ENCODE peak calls at places on chromosomes 5 and 9, in four cellular contexts. One of them, this sample, is unnamed.

GRCh38 chr9:30075451-30076199 is 2308.8 kb upstream of the ACO1 start:
- DNase-seq in AG10803: no peak
- DNase-seq in coronary artery: no peak
- DNase-seq in HL-60: no peak
- DNase-seq in this sample: no peak

GRCh38 chr9:137505421-137506140 is 44.6 kb downstream of the PNPLA7 start:
- DNase-seq in AG10803: no peak
- DNase-seq in coronary artery: no peak
- DNase-seq in HL-60: no peak
- DNase-seq in this sample: no peak

GRCh38 chr9:136644593-136645342 is 17.9 kb upstream of the EGFL7 start:
- DNase-seq in AG10803: no peak
- DNase-seq in coronary artery: no peak
- DNase-seq in HL-60: peak; percentile 80
- DNase-seq in this sample: no peak

GRCh38 chr5:57028166-57028565 is 76.2 kb upstream of the MIER3 start:
- DNase-seq in AG10803: no peak
- DNase-seq in coronary artery: no peak
- DNase-seq in HL-60: no peak
- DNase-seq in this sample: no peak

GRCh38 chr5:105740242-105740641 is 1930.5 kb downstream of the EFNA5 start:
- DNase-seq in AG10803: no peak
- DNase-seq in coronary artery: no peak
- DNase-seq in HL-60: no peak
- DNase-seq in this sample: no peak

GRCh38 chr9:37324261-37324683 is 98.2 kb upstream of the GRHPR start:
- DNase-seq in AG10803: no peak
- DNase-seq in coronary artery: no peak
- DNase-seq in HL-60: no peak
- DNase-seq in this sample: no peak

GRCh38 chr9:37976714-37977477 is 73.0 kb upstream of the SLC25A51 start:
- DNase-seq in AG10803: peak; percentile 81
- DNase-seq in coronary artery: no peak
- DNase-seq in HL-60: no peak
- DNase-seq in this sample: peak; percentile 93

GRCh38 chr5:34626036-34626435 is 30.1 kb upstream of the RAI14 start:
- DNase-seq in AG10803: peak; percentile 57
- DNase-seq in coronary artery: no peak
- DNase-seq in HL-60: no peak
- DNase-seq in this sample: peak; percentile 45

GRCh38 chr9:115524467-115525059 is 406.6 kb upstream of the TNC start:
- DNase-seq in AG10803: peak; percentile 74
- DNase-seq in coronary artery: no peak
- DNase-seq in HL-60: peak; percentile 2
- DNase-seq in this sample: peak; percentile 87

GRCh38 chr5:108788142-108788541 is 40.4 kb downstream of the FER start:
- DNase-seq in AG10803: peak; percentile 37
- DNase-seq in coronary artery: peak; percentile 83
- DNase-seq in HL-60: no peak
- DNase-seq in this sample: no peak

GRCh38 chr9:76873056-76873792 is 32.7 kb downstream of the PRUNE2 start:
- DNase-seq in AG10803: peak; percentile 56
- DNase-seq in coronary artery: no peak
- DNase-seq in HL-60: no peak
- DNase-seq in this sample: peak; percentile 56

GRCh38 chr5:61659221-61659696 is 327.2 kb downstream of the ZSWIM6 start:
- DNase-seq in AG10803: no peak
- DNase-seq in coronary artery: no peak
- DNase-seq in HL-60: no peak
- DNase-seq in this sample: no peak

GRCh38 chr5:171168177-171168576 is 140.9 kb upstream of the TLX3 start:
- DNase-seq in AG10803: peak; percentile 8
- DNase-seq in coronary artery: no peak
- DNase-seq in HL-60: peak; percentile 1
- DNase-seq in this sample: no peak

GRCh38 chr5:138663009-138663408 is 87.8 kb upstream of the HSPA9 start:
- DNase-seq in AG10803: no peak
- DNase-seq in coronary artery: no peak
- DNase-seq in HL-60: peak; percentile 37
- DNase-seq in this sample: no peak

GRCh38 chr9:33223696-33224095 is 16.3 kb upstream of the SPINK4 start:
- DNase-seq in AG10803: peak; percentile 39
- DNase-seq in coronary artery: no peak
- DNase-seq in HL-60: no peak
- DNase-seq in this sample: peak; percentile 54

GRCh38 chr5:81971086-81971693 is 633 bp upstream of the ATG10 start:
- DNase-seq in AG10803: no peak
- DNase-seq in coronary artery: no peak
- DNase-seq in HL-60: no peak
- DNase-seq in this sample: no peak

GRCh38 chr9:134215709-134216448 is 51.5 kb upstream of the RNU6ATAC start:
- DNase-seq in AG10803: peak; percentile 43
- DNase-seq in coronary artery: no peak
- DNase-seq in HL-60: peak; percentile 35
- DNase-seq in this sample: no peak

GRCh38 chr5:157574456-157575095 is 999 bp downstream of the ADAM19 start:
- DNase-seq in AG10803: no peak
- DNase-seq in coronary artery: no peak
- DNase-seq in HL-60: no peak
- DNase-seq in this sample: no peak

GRCh38 chr5:173984218-173984617 is 4.8 kb upstream of the C5orf47 start:
- DNase-seq in AG10803: no peak
- DNase-seq in coronary artery: no peak
- DNase-seq in HL-60: peak; percentile 11
- DNase-seq in this sample: peak; percentile 19

GRCh38 chr5:50445281-50445949 is 4.3 kb upstream of the EMB start:
- DNase-seq in AG10803: no peak
- DNase-seq in coronary artery: no peak
- DNase-seq in HL-60: peak; percentile 70
- DNase-seq in this sample: no peak

GRCh38 chr5:16713386-16713928 is 96.7 kb upstream of the RETREG1 start:
- DNase-seq in AG10803: peak; percentile 68
- DNase-seq in coronary artery: no peak
- DNase-seq in HL-60: no peak
- DNase-seq in this sample: peak; percentile 67

GRCh38 chr5:156647034-156647451 is 203.1 kb upstream of the PPP1R2B start:
- DNase-seq in AG10803: peak; percentile 17
- DNase-seq in coronary artery: no peak
- DNase-seq in HL-60: no peak
- DNase-seq in this sample: no peak

GRCh38 chr9:127776195-127776918 is 2.1 kb downstream of the SH2D3C start:
- DNase-seq in AG10803: no peak
- DNase-seq in coronary artery: no peak
- DNase-seq in HL-60: peak; percentile 93
- DNase-seq in this sample: no peak

GRCh38 chr9:79880626-79881025 is 308.9 kb downstream of the TLE4 start:
- DNase-seq in AG10803: no peak
- DNase-seq in coronary artery: no peak
- DNase-seq in HL-60: no peak
- DNase-seq in this sample: no peak

GRCh38 chr5:189486-189885 is 1.8 kb upstream of the LRRC14B start:
- DNase-seq in AG10803: no peak
- DNase-seq in coronary artery: no peak
- DNase-seq in HL-60: no peak
- DNase-seq in this sample: no peak

GRCh38 chr9:27679338-27679737 is 106.1 kb upstream of the C9orf72 start:
- DNase-seq in AG10803: no peak
- DNase-seq in coronary artery: no peak
- DNase-seq in HL-60: no peak
- DNase-seq in this sample: no peak

GRCh38 chr5:111512026-111512405 is 319 bp downstream of the STARD4 start:
- DNase-seq in AG10803: no peak
- DNase-seq in coronary artery: no peak
- DNase-seq in HL-60: peak; percentile 1
- DNase-seq in this sample: peak; percentile 28
- H3K4me3 ChIP-seq in AG10803: peak overlapping the region; percentile 88
- H3K4me3 ChIP-seq in coronary artery: peak overlapping the region; percentile 78
- H3K4me3 ChIP-seq in HL-60: peak overlapping the region; percentile 70
- H3K4me3 ChIP-seq in this sample: peak overlapping the region; percentile 95

GRCh38 chr9:2638871-2639673 is 17.5 kb downstream of the VLDLR start:
- DNase-seq in AG10803: no peak
- DNase-seq in coronary artery: no peak
- DNase-seq in HL-60: no peak
- DNase-seq in this sample: no peak
- TF ChIP-seq CTCF in AG10803: no peak
- TF ChIP-seq CTCF in coronary artery: no peak
- TF ChIP-seq CTCF in HL-60: no peak
- TF ChIP-seq CTCF in this sample: no peak

GRCh38 chr5:78271766-78272165 is 22.7 kb downstream of the AP3B1 start:
- DNase-seq in AG10803: no peak
- DNase-seq in coronary artery: no peak
- DNase-seq in HL-60: no peak
- DNase-seq in this sample: no peak
- H3K4me3 ChIP-seq in AG10803: no peak overlapping the region
- H3K4me3 ChIP-seq in coronary artery: no peak overlapping the region
- H3K4me3 ChIP-seq in HL-60: no peak overlapping the region
- H3K4me3 ChIP-seq in this sample: no peak overlapping the region

GRCh38 chr5:180117378-180117725 is 45.8 kb upstream of the RNF130 start:
- DNase-seq in AG10803: no peak
- DNase-seq in coronary artery: peak; percentile 4
- DNase-seq in HL-60: no peak
- DNase-seq in this sample: no peak
- TF ChIP-seq CTCF in AG10803: no peak
- TF ChIP-seq CTCF in coronary artery: no peak
- TF ChIP-seq CTCF in HL-60: no peak
- TF ChIP-seq CTCF in this sample: no peak

GRCh38 chr5:3157214-3157613 is 405.7 kb upstream of the IRX2 start:
- DNase-seq in AG10803: no peak
- DNase-seq in coronary artery: no peak
- DNase-seq in HL-60: no peak
- DNase-seq in this sample: no peak
- H3K4me3 ChIP-seq in AG10803: no peak overlapping the region
- H3K4me3 ChIP-seq in coronary artery: no peak overlapping the region
- H3K4me3 ChIP-seq in HL-60: no peak overlapping the region
- H3K4me3 ChIP-seq in this sample: no peak overlapping the region

GRCh38 chr5:38783011-38783551 is 62.7 kb upstream of the OSMR start:
- DNase-seq in AG10803: peak; percentile 99
- DNase-seq in coronary artery: no peak
- DNase-seq in HL-60: no peak
- DNase-seq in this sample: peak; percentile 97
- TF ChIP-seq CTCF in AG10803: peak; percentile 35
- TF ChIP-seq CTCF in coronary artery: no peak
- TF ChIP-seq CTCF in HL-60: no peak
- TF ChIP-seq CTCF in this sample: peak; percentile 27

GRCh38 chr5:10607023-10607665 is 43.3 kb downstream of the ANKRD33B start:
- DNase-seq in AG10803: no peak
- DNase-seq in coronary artery: no peak
- DNase-seq in HL-60: peak; percentile 98
- DNase-seq in this sample: no peak
- H3K4me3 ChIP-seq in AG10803: no peak overlapping the region
- H3K4me3 ChIP-seq in coronary artery: peak overlapping the region; percentile 3
- H3K4me3 ChIP-seq in HL-60: peak overlapping the region; percentile 11
- H3K4me3 ChIP-seq in this sample: no peak overlapping the region

GRCh38 chr9:97853844-97854695 is 1.0 kb downstream of the FOXE1 start:
- DNase-seq in AG10803: peak; percentile 18
- DNase-seq in coronary artery: no peak
- DNase-seq in HL-60: peak; percentile 84
- DNase-seq in this sample: no peak
- TF ChIP-seq CTCF in AG10803: no peak
- TF ChIP-seq CTCF in coronary artery: no peak
- TF ChIP-seq CTCF in HL-60: peak; percentile 8
- TF ChIP-seq CTCF in this sample: no peak

GRCh38 chr5:140208065-140208464 is 33.1 kb downstream of the CYSTM1 start:
- DNase-seq in AG10803: no peak
- DNase-seq in coronary artery: no peak
- DNase-seq in HL-60: no peak
- DNase-seq in this sample: no peak

GRCh38 chr5:140202610-140203009 is 27.6 kb downstream of the CYSTM1 start:
- DNase-seq in AG10803: no peak
- DNase-seq in coronary artery: no peak
- DNase-seq in HL-60: no peak
- DNase-seq in this sample: no peak

GRCh38 chr5:140205952-140206351 is 31.0 kb downstream of the CYSTM1 start:
- DNase-seq in AG10803: no peak
- DNase-seq in coronary artery: no peak
- DNase-seq in HL-60: no peak
- DNase-seq in this sample: no peak

GRCh38 chr5:140207250-140207954 is 32.4 kb downstream of the CYSTM1 start:
- DNase-seq in AG10803: no peak
- DNase-seq in coronary artery: no peak
- DNase-seq in HL-60: peak; percentile 25
- DNase-seq in this sample: no peak

DNA sequence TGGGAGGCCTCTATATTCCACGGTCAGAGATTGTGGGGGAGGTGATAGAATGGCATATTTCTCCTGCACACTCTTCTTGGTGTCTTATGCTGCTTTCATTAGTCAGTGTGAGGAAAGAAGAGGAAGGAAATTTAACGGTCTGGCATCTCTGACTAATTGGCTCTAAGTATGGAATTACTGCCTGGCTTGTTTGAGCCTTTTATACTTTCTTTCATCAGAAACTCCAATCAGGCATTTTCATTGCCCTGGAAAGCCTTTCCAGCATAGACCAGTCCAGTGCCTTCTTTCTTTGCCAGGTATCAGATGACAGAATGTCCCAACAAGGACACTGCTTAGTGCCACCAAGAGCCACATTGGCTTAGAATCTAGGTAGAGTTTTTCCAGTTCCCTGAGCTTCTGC is 30.2 kb downstream of the CYSTM1 start:
- DNase-seq in AG10803: peak; percentile 53
- DNase-seq in coronary artery: no peak
- DNase-seq in HL-60: peak; percentile 22
- DNase-seq in this sample: no peak
- H3K4me3 ChIP-seq in AG10803: no peak overlapping the region
- H3K4me3 ChIP-seq in coronary artery: no peak overlapping the region
- H3K4me3 ChIP-seq in HL-60: no peak overlapping the region
- H3K4me3 ChIP-seq in this sample: no peak overlapping the region

GRCh38 chr9:2066312-2067273 is 51.4 kb downstream of the SMARCA2 start:
- DNase-seq in AG10803: peak; percentile 77
- DNase-seq in coronary artery: no peak
- DNase-seq in HL-60: no peak
- DNase-seq in this sample: peak; percentile 6
- TF ChIP-seq CTCF in AG10803: peak; percentile 49
- TF ChIP-seq CTCF in coronary artery: no peak
- TF ChIP-seq CTCF in HL-60: no peak
- TF ChIP-seq CTCF in this sample: no peak